ENCODE peak calls at places on chromosomes 3 and 15, in eight cellular contexts. V is RPMI7951, T is SK-N-DZ, L is GM12865, Q is coronary artery, I is germinal center, P is Right ventricle myocardium superior, X is nucleus accumbens. D is an unnamed sample.

GRCh38 chr15:65460948-65461347 is 38.2 kb upstream of the IGDCC4 start:
- DNase-seq in V (peak), T (no peak), L (peak), Q (no peak), I (no peak), P (no peak), X (no peak), D (no peak)

GRCh38 chr3:78794431-78794830 is 973.4 kb downstream of the ROBO1 start:
- DNase-seq in V (no peak), T (no peak), L (peak), Q (no peak), I (no peak), P (no peak), X (no peak), D (no peak)

GRCh38 chr15:29465816-29466215 is 196.2 kb upstream of the NSMCE3 start:
- DNase-seq in V (no peak), T (no peak), L (no peak), Q (no peak), I (no peak), P (no peak), X (no peak), D (no peak)

GRCh38 chr15:89018235-89018634 is 70.0 kb upstream of the ABHD2 start:
- DNase-seq in V (peak), T (no peak), L (no peak), Q (peak), I (no peak), P (peak), X (peak), D (no peak)

GRCh38 chr15:42111924-42112323 is 17.6 kb upstream of the PLA2G4D start:
- DNase-seq in V (no peak), T (no peak), L (no peak), Q (no peak), I (no peak), P (no peak), X (no peak), D (no peak)

GRCh38 chr15:56295433-56295832 is 51.8 kb upstream of the RFX7 start:
- DNase-seq in V (no peak), T (no peak), L (no peak), Q (no peak), I (no peak), P (no peak), X (no peak), D (peak)

GRCh38 chr3:124229836-124230235 is 237.9 kb upstream of the ROPN1 start:
- DNase-seq in V (no peak), T (no peak), L (no peak), Q (no peak), I (no peak), P (no peak), X (no peak), D (no peak)

GRCh38 chr15:51726302-51727073 is 11.0 kb downstream of the LYSMD2 start:
- DNase-seq in V (peak), T (peak), L (peak), Q (no peak), I (no peak), P (peak), X (no peak), D (peak)

GRCh38 chr15:60385620-60386552 is 11.9 kb downstream of the ANXA2 start:
- DNase-seq in V (no peak), T (no peak), L (no peak), Q (no peak), I (no peak), P (no peak), X (no peak), D (no peak)

GRCh38 chr3:170740726-170741591 is 129.0 kb downstream of the RPL22L1 start:
- DNase-seq in V (peak), T (no peak), L (no peak), Q (peak), I (no peak), P (peak), X (peak), D (no peak)

GRCh38 chr3:185983495-185984141 is 45.8 kb upstream of the TRA2B start:
- DNase-seq in V (peak), T (peak), L (peak), Q (peak), I (peak), P (peak), X (peak), D (peak)

GRCh38 chr15:83380682-83381081 is 66.5 kb upstream of the SH3GL3 start:
- DNase-seq in V (peak), T (peak), L (peak), Q (no peak), I (no peak), P (peak), X (peak), D (peak)

GRCh38 chr3:127105587-127105986 is 87.3 kb upstream of the PRR23E start:
- DNase-seq in V (no peak), T (no peak), L (no peak), Q (peak), I (no peak), P (no peak), X (no peak), D (no peak)

GRCh38 chr15:71379893-71380292 is 264.6 kb downstream of the THSD4 start:
- DNase-seq in V (no peak), T (no peak), L (no peak), Q (no peak), I (no peak), P (no peak), X (no peak), D (no peak)

GRCh38 chr3:114380233-114380645 is 86.4 kb downstream of the TIGIT start:
- DNase-seq in V (peak), T (no peak), L (no peak), Q (no peak), I (no peak), P (peak), X (peak), D (peak)

GRCh38 chr15:44636976-44637375 is 26.5 kb downstream of the SPG11 start:
- DNase-seq in V (no peak), T (no peak), L (no peak), Q (no peak), I (no peak), P (no peak), X (no peak), D (no peak)

GRCh38 chr3:42061042-42061710 is 30.0 kb upstream of the TRAK1 start:
- DNase-seq in V (no peak), T (no peak), L (no peak), Q (no peak), I (no peak), P (peak), X (no peak), D (no peak)

GRCh38 chr3:193768069-193768391 is 175.0 kb downstream of the OPA1 start:
- DNase-seq in V (no peak), T (no peak), L (no peak), Q (no peak), I (no peak), P (no peak), X (no peak), D (no peak)